ENCODE peak calls at places on chromosomes 6 and 20, in seven cellular contexts. T is H1, W is HCT116, C is HL-60, U is upper lobe of left lung, K is HepG2, J is GM23338. I is an unnamed sample.

GRCh38 chr6:133241901-133242760 is 974 bp downstream of the EYA4 start:
- DNase-seq in T (no peak), W (no peak), C (no peak), U (peak), K (no peak), J (peak), I (no peak)

GRCh38 chr20:1357921-1358671 is 29.2 kb upstream of the SDCBP2 start:
- DNase-seq in T (no peak), W (no peak), C (no peak), U (no peak), K (no peak), J (no peak), I (peak)

GRCh38 chr20:19961298-19961697 is 55.9 kb upstream of the NAA20 start:
- DNase-seq in T (no peak), W (no peak), C (no peak), U (no peak), K (no peak), J (peak), I (no peak)

GRCh38 chr20:50843331-50844276 is 48.7 kb downstream of the BCAS4 start:
- DNase-seq in T (no peak), W (no peak), C (no peak), U (no peak), K (no peak), J (no peak), I (no peak)

GRCh38 chr6:40258531-40258930 is 324.3 kb upstream of the MOCS1 start:
- DNase-seq in T (no peak), W (no peak), C (no peak), U (no peak), K (no peak), J (no peak), I (no peak)

GRCh38 chr20:49989234-49990065 is 6.7 kb downstream of the SNAI1 start:
- DNase-seq in T (no peak), W (no peak), C (no peak), U (no peak), K (no peak), J (peak), I (no peak)

GRCh38 chr6:92495246-92495645 is 924.1 kb downstream of the EPHA7 start:
- DNase-seq in T (no peak), W (no peak), C (no peak), U (no peak), K (no peak), J (no peak), I (no peak)

GRCh38 chr20:48616481-48616880 is 211.3 kb downstream of the PREX1 start:
- DNase-seq in T (no peak), W (no peak), C (no peak), U (no peak), K (no peak), J (no peak), I (no peak)

GRCh38 chr6:98944598-98945011 is 3.1 kb downstream of the FBXL4 start:
- DNase-seq in T (no peak), W (no peak), C (no peak), U (no peak), K (peak), J (no peak), I (no peak)

GRCh38 chr6:139376604-139377218 is 2.3 kb upstream of the CITED2 start:
- DNase-seq in T (no peak), W (no peak), C (no peak), U (no peak), K (peak), J (peak), I (no peak)

GRCh38 chr6:70241991-70242420 is 60.9 kb downstream of the COL9A1 start:
- DNase-seq in T (no peak), W (no peak), C (no peak), U (no peak), K (peak), J (peak), I (no peak)

GRCh38 chr20:46820682-46821081 is 74.0 kb upstream of the EYA2 start:
- DNase-seq in T (no peak), W (no peak), C (no peak), U (no peak), K (peak), J (no peak), I (no peak)

GRCh38 chr6:105226598-105227291 is 46.9 kb upstream of the POPDC3 start:
- DNase-seq in T (no peak), W (no peak), C (no peak), U (no peak), K (no peak), J (no peak), I (no peak)

GRCh38 chr6:139187489-139187888 is 52.6 kb downstream of the HECA start:
- DNase-seq in T (no peak), W (no peak), C (no peak), U (no peak), K (no peak), J (no peak), I (no peak)

GRCh38 chr6:79335133-79335674 is 100.7 kb upstream of the HMGN3 start:
- DNase-seq in T (no peak), W (no peak), C (no peak), U (no peak), K (no peak), J (no peak), I (no peak)

GRCh38 chr6:55713411-55713810 is 134.4 kb upstream of the HMGCLL1 start:
- DNase-seq in T (no peak), W (no peak), C (no peak), U (no peak), K (peak), J (no peak), I (no peak)

GRCh38 chr6:148423133-148423532 is 80.5 kb downstream of the SASH1 start:
- DNase-seq in T (no peak), W (no peak), C (no peak), U (no peak), K (no peak), J (no peak), I (no peak)

GRCh38 chr6:149164199-149164745 is 153.2 kb upstream of the TAB2 start:
- DNase-seq in T (no peak), W (no peak), C (no peak), U (no peak), K (no peak), J (peak), I (no peak)

GRCh38 chr6:112781236-112781635 is 434.1 kb downstream of the RFPL4B start:
- DNase-seq in T (no peak), W (no peak), C (no peak), U (no peak), K (peak), J (no peak), I (no peak)

GRCh38 chr6:52904562-52905279 is 4.8 kb downstream of the GSTA3 start:
- DNase-seq in T (no peak), W (no peak), C (peak), U (no peak), K (peak), J (peak), I (no peak)

GRCh38 chr20:661474-662288 is 8.7 kb upstream of the SRXN1 start:
- DNase-seq in T (no peak), W (no peak), C (no peak), U (peak), K (no peak), J (peak), I (no peak)

GRCh38 chr6:149271348-149272340 is 45.9 kb upstream of the TAB2 start:
- DNase-seq in T (no peak), W (no peak), C (peak), U (no peak), K (no peak), J (no peak), I (no peak)

GRCh38 chr6:139483082-139483481 is 108.6 kb upstream of the CITED2 start:
- DNase-seq in T (peak), W (no peak), C (no peak), U (no peak), K (no peak), J (peak), I (no peak)

GRCh38 chr6:112906737-112907136 is 559.6 kb downstream of the RFPL4B start:
- DNase-seq in T (no peak), W (no peak), C (no peak), U (no peak), K (peak), J (no peak), I (no peak)

GRCh38 chr6:63773200-63773599 is 137.6 kb downstream of the PHF3 start:
- DNase-seq in T (no peak), W (no peak), C (no peak), U (no peak), K (no peak), J (no peak), I (no peak)

GRCh38 chr20:47164076-47164634 is 192.3 kb downstream of the ZMYND8 start:
- DNase-seq in T (no peak), W (no peak), C (no peak), U (no peak), K (no peak), J (no peak), I (no peak)

GRCh38 chr20:22385602-22386299 is 198.6 kb downstream of the FOXA2 start:
- DNase-seq in T (no peak), W (no peak), C (no peak), U (no peak), K (peak), J (peak), I (no peak)

GRCh38 chr6:131197716-131198115 is 62.4 kb downstream of the AKAP7 start:
- DNase-seq in T (no peak), W (no peak), C (no peak), U (no peak), K (no peak), J (no peak), I (no peak)

GRCh38 chr6:93272201-93272600 is 147.2 kb downstream of the EPHA7 start:
- DNase-seq in T (no peak), W (no peak), C (no peak), U (no peak), K (no peak), J (no peak), I (no peak)

GRCh38 chr6:5337573-5337972 is 76.3 kb downstream of the FARS2 start:
- DNase-seq in T (no peak), W (no peak), C (no peak), U (no peak), K (no peak), J (peak), I (no peak)

GRCh38 chr6:167227984-167228383 is 63.1 kb upstream of the UNC93A start:
- DNase-seq in T (peak), W (no peak), C (no peak), U (no peak), K (no peak), J (peak), I (no peak)

GRCh38 chr6:6466967-6467761 is 121.4 kb upstream of the LY86 start:
- DNase-seq in T (no peak), W (no peak), C (no peak), U (no peak), K (no peak), J (no peak), I (no peak)

GRCh38 chr20:6008254-6008653 is 45.6 kb downstream of the LRRN4 start:
- DNase-seq in T (no peak), W (no peak), C (peak), U (no peak), K (peak), J (no peak), I (no peak)

GRCh38 chr6:111418971-111419693 is 63.9 kb downstream of the REV3L start:
- DNase-seq in T (no peak), W (no peak), C (no peak), U (no peak), K (no peak), J (no peak), I (no peak)

GRCh38 chr6:86118271-86118670 is 475.6 kb upstream of the SYNCRIP start:
- DNase-seq in T (no peak), W (no peak), C (no peak), U (no peak), K (no peak), J (no peak), I (no peak)

GRCh38 chr6:88157106-88157505 is 9.0 kb downstream of the CNR1 start:
- DNase-seq in T (no peak), W (no peak), C (no peak), U (no peak), K (no peak), J (peak), I (no peak)

GRCh38 chr6:38603966-38604365 is 35.8 kb downstream of the BTBD9 start:
- DNase-seq in T (no peak), W (no peak), C (no peak), U (no peak), K (no peak), J (no peak), I (no peak)

GRCh38 chr6:114718716-114719270 is 376.0 kb upstream of the HS3ST5 start:
- DNase-seq in T (no peak), W (no peak), C (no peak), U (no peak), K (no peak), J (no peak), I (no peak)

GRCh38 chr20:36604952-36605308 is 649 bp upstream of the RAB5IF start:
- DNase-seq in T (no peak), W (peak), C (peak), U (no peak), K (no peak), J (peak), I (peak)

DNA sequence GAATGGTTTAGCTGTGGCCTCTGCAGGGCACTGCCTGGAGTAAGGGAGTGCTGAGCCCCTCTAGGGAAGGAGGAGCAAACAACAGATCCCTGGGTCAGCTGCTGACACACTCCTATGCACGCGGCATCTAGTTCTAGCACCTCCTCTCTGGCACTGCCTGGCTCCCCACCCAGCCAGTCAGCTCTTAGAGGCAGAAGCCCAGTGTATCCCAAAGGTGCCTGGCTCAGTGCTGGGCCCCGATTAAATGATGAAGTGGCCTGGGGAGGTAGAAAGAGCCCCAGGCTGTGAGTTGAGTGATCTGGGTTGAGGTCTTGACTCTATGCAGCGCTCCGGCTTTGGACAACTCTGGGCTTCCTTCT is 7.6 kb upstream of the VEGFA start:
- DNase-seq in T (no peak), W (no peak), C (no peak), U (no peak), K (no peak), J (no peak), I (no peak)
- TF ChIP-seq CTCF in T (no peak), W (no peak), C (no peak), U (no peak), K (no peak), J (no peak), I (no peak)

DNA sequence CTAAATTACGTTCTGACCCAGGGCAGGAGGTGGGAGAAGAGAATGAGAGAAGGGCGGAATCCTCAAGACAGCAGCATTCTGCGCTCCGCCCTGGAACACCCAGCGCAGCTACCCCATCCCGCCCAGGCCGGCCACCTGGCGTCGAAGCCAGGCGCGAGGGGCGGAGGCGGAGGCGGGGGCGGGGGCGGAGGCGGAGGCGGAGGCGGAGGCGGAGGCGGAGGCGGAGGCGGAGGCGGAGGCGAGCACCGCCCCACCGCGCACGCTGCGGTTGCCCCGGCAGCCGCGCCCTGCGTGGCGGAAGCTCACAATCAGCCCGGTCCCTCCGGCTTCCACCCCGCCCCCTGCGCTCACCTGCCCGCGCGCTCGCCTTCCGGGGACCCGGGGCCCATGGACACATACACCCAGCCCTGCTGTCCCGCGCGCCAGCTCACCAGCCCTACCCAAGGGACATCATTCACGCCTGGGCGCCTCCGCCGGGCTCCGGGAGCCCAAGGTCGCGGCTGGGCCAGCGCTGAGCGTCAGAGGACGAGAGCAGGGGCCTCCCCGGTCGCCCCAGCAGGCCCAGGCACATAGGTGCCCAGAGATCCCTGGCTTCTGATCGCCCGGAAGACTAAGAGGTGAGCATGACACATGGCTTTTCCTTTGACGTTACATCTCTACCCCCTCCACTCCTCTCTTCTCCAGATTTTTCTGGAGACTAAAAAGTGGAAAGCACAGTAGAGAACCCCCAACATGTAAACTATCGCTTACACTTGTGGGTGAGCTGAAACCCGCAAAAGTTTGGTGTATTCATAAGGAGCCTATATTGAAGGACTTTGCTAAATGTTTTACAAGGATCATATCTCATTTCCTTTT is at the start of gene ANKEF1:
- DNase-seq in T (peak), W (peak), C (peak), U (peak), K (peak), J (peak), I (no peak)
- TF ChIP-seq POLR2AphosphoS5 in T (peak), W (peak), C (no peak), U (no peak), K (peak), J (peak), I (peak)

GRCh38 chr6:100775667-100776066 is 105.5 kb downstream of the ASCC3 start:
- DNase-seq in T (no peak), W (no peak), C (no peak), U (no peak), K (no peak), J (no peak), I (no peak)
- TF ChIP-seq CTCF in T (no peak), W (peak), C (no peak), U (no peak), K (no peak), J (no peak), I (no peak)

DNA sequence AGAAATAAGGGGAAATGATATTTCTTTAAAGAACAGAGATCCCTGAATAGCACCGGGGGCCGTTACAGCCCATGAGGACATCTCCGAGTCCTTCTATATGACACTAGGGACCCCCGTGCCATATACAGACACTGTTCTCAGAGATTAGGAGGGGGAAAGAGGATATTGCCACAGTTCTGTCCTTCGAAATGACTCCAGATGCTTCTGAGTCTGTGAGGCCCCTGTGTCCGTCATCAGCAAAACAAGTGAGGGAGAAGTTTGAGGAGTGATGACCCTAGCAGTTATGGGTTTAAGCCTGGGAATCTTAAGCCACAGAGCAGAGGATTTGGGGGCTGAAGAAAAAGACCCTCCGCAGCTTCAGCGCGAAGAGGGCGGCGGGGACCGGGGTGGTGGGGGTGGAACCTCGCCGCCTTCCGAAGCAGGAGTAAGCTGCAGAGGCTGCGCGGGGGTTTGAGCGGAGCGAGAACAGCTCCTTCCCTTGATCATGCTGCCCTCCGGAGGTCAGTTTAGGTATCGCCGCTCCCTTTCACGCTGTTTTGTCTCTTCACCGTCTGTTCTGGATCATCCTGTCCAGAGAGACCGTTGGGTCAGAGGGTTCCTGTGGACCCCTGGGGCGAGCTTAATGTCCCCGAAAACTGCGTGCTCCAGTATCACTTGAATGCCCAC is 23.6 kb downstream of the VPS52 start:
- DNase-seq in T (peak), W (peak), C (peak), U (peak), K (peak), J (peak), I (peak)
- TF ChIP-seq POLR2AphosphoS5 in T (no peak), W (no peak), C (no peak), U (peak), K (no peak), J (no peak), I (peak)

GRCh38 chr20:62595491-62595890 is 46.8 kb upstream of the SLCO4A1 start:
- DNase-seq in T (no peak), W (peak), C (no peak), U (no peak), K (no peak), J (no peak), I (no peak)
- TF ChIP-seq CTCF in T (no peak), W (no peak), C (no peak), U (no peak), K (no peak), J (no peak), I (no peak)

GRCh38 chr6:141203902-141204575 is 928.7 kb upstream of the GJE1 start:
- DNase-seq in T (no peak), W (no peak), C (no peak), U (no peak), K (no peak), J (no peak), I (no peak)
- TF ChIP-seq POLR2AphosphoS5 in T (no peak), W (no peak), C (no peak), U (no peak), K (no peak), J (no peak), I (no peak)

DNA sequence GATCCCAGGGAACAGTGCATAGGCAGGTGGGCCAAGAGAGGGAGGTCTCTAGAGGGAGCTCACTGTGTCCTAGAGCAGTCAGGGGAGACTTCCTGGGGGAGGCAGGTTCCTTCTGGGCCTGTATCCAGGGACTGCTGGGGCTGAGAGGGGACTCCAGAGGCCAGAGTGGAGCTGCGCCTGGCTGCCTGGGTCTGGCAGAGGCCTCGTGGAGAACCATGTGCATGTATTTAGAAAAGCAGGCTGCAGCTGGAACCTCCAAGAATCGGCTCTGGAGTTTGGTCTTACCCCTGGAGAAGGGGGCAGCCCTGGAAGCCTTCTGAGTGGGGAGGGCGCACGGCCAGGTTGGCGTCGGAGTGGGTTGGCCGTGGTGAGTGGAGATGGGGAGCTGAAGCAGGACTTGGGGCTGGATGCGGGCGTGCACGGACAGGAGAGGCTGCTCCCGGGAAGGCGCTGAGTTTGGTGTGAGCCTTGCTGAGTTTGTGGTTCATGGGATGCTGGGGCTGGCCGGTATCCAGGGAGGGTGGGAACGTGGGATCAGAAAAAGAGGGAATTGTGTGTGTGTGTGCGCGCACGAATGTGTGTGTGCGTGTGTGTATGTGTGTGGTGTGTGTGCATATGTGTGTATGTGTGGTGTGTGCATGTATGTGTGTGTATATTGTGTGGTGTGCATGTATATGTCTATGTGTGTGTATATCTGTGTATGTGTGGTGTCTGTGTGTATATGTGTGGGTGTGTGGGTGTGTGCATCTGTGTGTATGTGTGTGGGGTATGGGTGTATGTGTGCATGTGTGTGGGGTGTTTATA is 10.8 kb downstream of the VSTM2L start:
- DNase-seq in T (no peak), W (no peak), C (no peak), U (no peak), K (no peak), J (peak), I (no peak)
- TF ChIP-seq CTCF in T (no peak), W (no peak), C (no peak), U (no peak), K (no peak), J (no peak), I (no peak)

I was measured in vagina.